ENCODE peak calls at places on chromosome 1, in five cellular contexts. T is heart right ventricle, A is Daoy, G is sciatic nerve, Q is cardiac muscle cell. U is an unnamed sample.

GRCh38 chr1:228194921-228195812 is 12.7 kb upstream of the OBSCN start:
- DNase-seq in T (no peak), A (no peak), G (no peak), Q (no peak), U (no peak)

GRCh38 chr1:29856663-29857224 is 620.4 kb downstream of the PTPRU start:
- DNase-seq in T (no peak), Q (no peak), G (no peak), A (peak), U (no peak)

GRCh38 chr1:17437260-17438175 is 2.0 kb downstream of the RCC2 start:
- DNase-seq in T (peak), Q (peak), A (peak), G (peak), U (peak)

GRCh38 chr1:183702813-183703198 is 49.7 kb upstream of the APOBEC4 start:
- DNase-seq in G (no peak), T (no peak), Q (no peak), A (no peak), U (no peak)

GRCh38 chr1:243287652-243288051 is 31.8 kb downstream of the SDCCAG8 start:
- DNase-seq in A (peak), T (no peak), G (no peak), Q (peak), U (peak)

GRCh38 chr1:214441119-214441518 is 110.3 kb downstream of the PTPN14 start:
- DNase-seq in A (peak), Q (peak), G (no peak), T (no peak), U (peak)

GRCh38 chr1:150102986-150103385 is 35.4 kb downstream of the VPS45 start:
- DNase-seq in G (no peak), A (no peak), T (no peak), Q (no peak), U (no peak)

GRCh38 chr1:27525296-27526271 is 35.6 kb upstream of the WASF2 start:
- DNase-seq in G (no peak), Q (peak), A (peak), T (peak), U (peak)

GRCh38 chr1:159981351-159982055 is 27.5 kb upstream of the SLAMF9 start:
- DNase-seq in G (no peak), A (no peak), Q (no peak), T (no peak), U (no peak)

GRCh38 chr1:24425922-24426321 is 10.3 kb downstream of the NIPAL3 start:
- DNase-seq in Q (no peak), T (no peak), G (no peak), A (no peak), U (no peak)

U was measured in ELR.